ENCODE peak calls at places on chromosomes 2 and 18, in eight cellular contexts. One of them, this sample, is unnamed.

GRCh38 chr18:75554644-75555043 is 127.1 kb upstream of the SMIM21 start:
- DNase-seq in naive B cell: no peak
- DNase-seq in GM12878: no peak
- DNase-seq in body of pancreas: no peak
- DNase-seq in activated naive CD8-positive, alpha-beta T cell treated with anti-CD3 and anti-CD28 coated beads for 36 hours: no peak
- DNase-seq in NCI-H226: no peak
- DNase-seq in GM04504: no peak
- DNase-seq in mesenteric fat pad: no peak
- DNase-seq in this sample: no peak

GRCh38 chr18:49055787-49056186 is 105.0 kb upstream of the SMAD7 start:
- DNase-seq in naive B cell: peak; percentile 59
- DNase-seq in GM12878: peak; percentile 5
- DNase-seq in body of pancreas: peak; percentile 32
- DNase-seq in activated naive CD8-positive, alpha-beta T cell treated with anti-CD3 and anti-CD28 coated beads for 36 hours: peak; percentile 40
- DNase-seq in NCI-H226: peak; percentile 10
- DNase-seq in GM04504: peak; percentile 89
- DNase-seq in mesenteric fat pad: no peak
- DNase-seq in this sample: no peak

GRCh38 chr2:190574169-190574568 is 39.6 kb upstream of the NEMP2 start:
- DNase-seq in naive B cell: no peak
- DNase-seq in GM12878: no peak
- DNase-seq in body of pancreas: no peak
- DNase-seq in activated naive CD8-positive, alpha-beta T cell treated with anti-CD3 and anti-CD28 coated beads for 36 hours: no peak
- DNase-seq in NCI-H226: peak; percentile 64
- DNase-seq in GM04504: no peak
- DNase-seq in mesenteric fat pad: no peak
- DNase-seq in this sample: no peak

GRCh38 chr18:24611075-24611474 is 150.6 kb downstream of the HRH4 start:
- DNase-seq in naive B cell: no peak
- DNase-seq in GM12878: no peak
- DNase-seq in body of pancreas: no peak
- DNase-seq in activated naive CD8-positive, alpha-beta T cell treated with anti-CD3 and anti-CD28 coated beads for 36 hours: no peak
- DNase-seq in NCI-H226: no peak
- DNase-seq in GM04504: no peak
- DNase-seq in mesenteric fat pad: no peak
- DNase-seq in this sample: no peak

GRCh38 chr18:41457730-41458129 is 497.3 kb upstream of the PIK3C3 start:
- DNase-seq in naive B cell: no peak
- DNase-seq in GM12878: no peak
- DNase-seq in body of pancreas: no peak
- DNase-seq in activated naive CD8-positive, alpha-beta T cell treated with anti-CD3 and anti-CD28 coated beads for 36 hours: no peak
- DNase-seq in NCI-H226: no peak
- DNase-seq in GM04504: no peak
- DNase-seq in mesenteric fat pad: no peak
- DNase-seq in this sample: no peak

GRCh38 chr2:200786826-200787225 is 24.9 kb upstream of the BZW1 start:
- DNase-seq in naive B cell: no peak
- DNase-seq in GM12878: no peak
- DNase-seq in body of pancreas: no peak
- DNase-seq in activated naive CD8-positive, alpha-beta T cell treated with anti-CD3 and anti-CD28 coated beads for 36 hours: no peak
- DNase-seq in NCI-H226: peak; percentile 72
- DNase-seq in GM04504: peak; percentile 35
- DNase-seq in mesenteric fat pad: no peak
- DNase-seq in this sample: no peak

GRCh38 chr18:35114305-35114704 is 73.1 kb downstream of the MAPRE2 start:
- DNase-seq in naive B cell: no peak
- DNase-seq in GM12878: no peak
- DNase-seq in body of pancreas: no peak
- DNase-seq in activated naive CD8-positive, alpha-beta T cell treated with anti-CD3 and anti-CD28 coated beads for 36 hours: no peak
- DNase-seq in NCI-H226: no peak
- DNase-seq in GM04504: no peak
- DNase-seq in mesenteric fat pad: no peak
- DNase-seq in this sample: no peak

GRCh38 chr2:19875280-19875679 is 26.5 kb downstream of the TTC32 start:
- DNase-seq in naive B cell: no peak
- DNase-seq in GM12878: no peak
- DNase-seq in body of pancreas: no peak
- DNase-seq in activated naive CD8-positive, alpha-beta T cell treated with anti-CD3 and anti-CD28 coated beads for 36 hours: no peak
- DNase-seq in NCI-H226: no peak
- DNase-seq in GM04504: no peak
- DNase-seq in mesenteric fat pad: no peak
- DNase-seq in this sample: no peak

GRCh38 chr18:56374005-56374655 is 264.3 kb downstream of the TXNL1 start:
- DNase-seq in naive B cell: no peak
- DNase-seq in GM12878: no peak
- DNase-seq in body of pancreas: no peak
- DNase-seq in activated naive CD8-positive, alpha-beta T cell treated with anti-CD3 and anti-CD28 coated beads for 36 hours: no peak
- DNase-seq in NCI-H226: no peak
- DNase-seq in GM04504: no peak
- DNase-seq in mesenteric fat pad: no peak
- DNase-seq in this sample: no peak

GRCh38 chr2:10487144-10488104 is 39.3 kb upstream of the ODC1 start:
- DNase-seq in naive B cell: no peak
- DNase-seq in GM12878: no peak
- DNase-seq in body of pancreas: no peak
- DNase-seq in activated naive CD8-positive, alpha-beta T cell treated with anti-CD3 and anti-CD28 coated beads for 36 hours: no peak
- DNase-seq in NCI-H226: no peak
- DNase-seq in GM04504: no peak
- DNase-seq in mesenteric fat pad: peak; percentile 83
- DNase-seq in this sample: no peak

GRCh38 chr2:227397562-227397961 is 9.8 kb upstream of the SCYGR1 start:
- DNase-seq in naive B cell: no peak
- DNase-seq in GM12878: no peak
- DNase-seq in body of pancreas: no peak
- DNase-seq in activated naive CD8-positive, alpha-beta T cell treated with anti-CD3 and anti-CD28 coated beads for 36 hours: no peak
- DNase-seq in NCI-H226: no peak
- DNase-seq in GM04504: no peak
- DNase-seq in mesenteric fat pad: no peak
- DNase-seq in this sample: no peak

GRCh38 chr2:66301767-66302140 is 133.2 kb upstream of the MEIS1 start:
- DNase-seq in naive B cell: no peak
- DNase-seq in GM12878: no peak
- DNase-seq in body of pancreas: no peak
- DNase-seq in activated naive CD8-positive, alpha-beta T cell treated with anti-CD3 and anti-CD28 coated beads for 36 hours: no peak
- DNase-seq in NCI-H226: no peak
- DNase-seq in GM04504: no peak
- DNase-seq in mesenteric fat pad: no peak
- DNase-seq in this sample: no peak

GRCh38 chr2:173590278-173590811 is 235.7 kb downstream of the CDCA7 start:
- DNase-seq in naive B cell: no peak
- DNase-seq in GM12878: no peak
- DNase-seq in body of pancreas: peak; percentile 64
- DNase-seq in activated naive CD8-positive, alpha-beta T cell treated with anti-CD3 and anti-CD28 coated beads for 36 hours: no peak
- DNase-seq in NCI-H226: peak; percentile 75
- DNase-seq in GM04504: peak; percentile 87
- DNase-seq in mesenteric fat pad: no peak
- DNase-seq in this sample: no peak

GRCh38 chr18:50090370-50091312 is 104.3 kb downstream of the MYO5B start:
- DNase-seq in naive B cell: no peak
- DNase-seq in GM12878: no peak
- DNase-seq in body of pancreas: no peak
- DNase-seq in activated naive CD8-positive, alpha-beta T cell treated with anti-CD3 and anti-CD28 coated beads for 36 hours: no peak
- DNase-seq in NCI-H226: no peak
- DNase-seq in GM04504: no peak
- DNase-seq in mesenteric fat pad: no peak
- DNase-seq in this sample: no peak

GRCh38 chr18:58257461-58257860 is 213.4 kb downstream of the NEDD4L start:
- DNase-seq in naive B cell: no peak
- DNase-seq in GM12878: no peak
- DNase-seq in body of pancreas: no peak
- DNase-seq in activated naive CD8-positive, alpha-beta T cell treated with anti-CD3 and anti-CD28 coated beads for 36 hours: no peak
- DNase-seq in NCI-H226: no peak
- DNase-seq in GM04504: no peak
- DNase-seq in mesenteric fat pad: no peak
- DNase-seq in this sample: no peak

GRCh38 chr18:74796928-74797576 is 199.4 kb downstream of the ZNF407 start:
- DNase-seq in naive B cell: no peak
- DNase-seq in GM12878: peak; percentile 40
- DNase-seq in body of pancreas: no peak
- DNase-seq in activated naive CD8-positive, alpha-beta T cell treated with anti-CD3 and anti-CD28 coated beads for 36 hours: peak; percentile 7
- DNase-seq in NCI-H226: peak; percentile 63
- DNase-seq in GM04504: peak; percentile 38
- DNase-seq in mesenteric fat pad: no peak
- DNase-seq in this sample: no peak

GRCh38 chr2:237208373-237209045 is 122.8 kb downstream of the COPS8 start:
- DNase-seq in naive B cell: no peak
- DNase-seq in GM12878: no peak
- DNase-seq in body of pancreas: no peak
- DNase-seq in activated naive CD8-positive, alpha-beta T cell treated with anti-CD3 and anti-CD28 coated beads for 36 hours: no peak
- DNase-seq in NCI-H226: no peak
- DNase-seq in GM04504: peak; percentile 98
- DNase-seq in mesenteric fat pad: no peak
- DNase-seq in this sample: no peak

GRCh38 chr2:28951910-28952805 is 28.9 kb upstream of the TOGARAM2 start:
- DNase-seq in naive B cell: no peak
- DNase-seq in GM12878: no peak
- DNase-seq in body of pancreas: no peak
- DNase-seq in activated naive CD8-positive, alpha-beta T cell treated with anti-CD3 and anti-CD28 coated beads for 36 hours: no peak
- DNase-seq in NCI-H226: no peak
- DNase-seq in GM04504: no peak
- DNase-seq in mesenteric fat pad: no peak
- DNase-seq in this sample: no peak

GRCh38 chr2:153940511-153940910 is 68.8 kb downstream of the GALNT13 start:
- DNase-seq in naive B cell: no peak
- DNase-seq in GM12878: no peak
- DNase-seq in body of pancreas: no peak
- DNase-seq in activated naive CD8-positive, alpha-beta T cell treated with anti-CD3 and anti-CD28 coated beads for 36 hours: no peak
- DNase-seq in NCI-H226: peak; percentile 95
- DNase-seq in GM04504: peak; percentile 42
- DNase-seq in mesenteric fat pad: no peak
- DNase-seq in this sample: no peak

GRCh38 chr18:49279487-49279886 is 181.0 kb downstream of the DYM start:
- DNase-seq in naive B cell: no peak
- DNase-seq in GM12878: no peak
- DNase-seq in body of pancreas: no peak
- DNase-seq in activated naive CD8-positive, alpha-beta T cell treated with anti-CD3 and anti-CD28 coated beads for 36 hours: no peak
- DNase-seq in NCI-H226: no peak
- DNase-seq in GM04504: no peak
- DNase-seq in mesenteric fat pad: no peak
- DNase-seq in this sample: no peak

GRCh38 chr18:77013777-77014525 is 118.6 kb downstream of the MBP start:
- DNase-seq in naive B cell: no peak
- DNase-seq in GM12878: no peak
- DNase-seq in body of pancreas: no peak
- DNase-seq in activated naive CD8-positive, alpha-beta T cell treated with anti-CD3 and anti-CD28 coated beads for 36 hours: no peak
- DNase-seq in NCI-H226: no peak
- DNase-seq in GM04504: no peak
- DNase-seq in mesenteric fat pad: no peak
- DNase-seq in this sample: no peak

GRCh38 chr2:135494503-135494902 is 36.5 kb downstream of the ZRANB3 start:
- DNase-seq in naive B cell: no peak
- DNase-seq in GM12878: no peak
- DNase-seq in body of pancreas: no peak
- DNase-seq in activated naive CD8-positive, alpha-beta T cell treated with anti-CD3 and anti-CD28 coated beads for 36 hours: no peak
- DNase-seq in NCI-H226: peak; percentile 16
- DNase-seq in GM04504: no peak
- DNase-seq in mesenteric fat pad: no peak
- DNase-seq in this sample: no peak

GRCh38 chr2:54081574-54081973 is 33.8 kb upstream of the ACYP2 start:
- DNase-seq in naive B cell: no peak
- DNase-seq in GM12878: peak; percentile 87
- DNase-seq in body of pancreas: no peak
- DNase-seq in activated naive CD8-positive, alpha-beta T cell treated with anti-CD3 and anti-CD28 coated beads for 36 hours: peak; percentile 67
- DNase-seq in NCI-H226: peak; percentile 70
- DNase-seq in GM04504: no peak
- DNase-seq in mesenteric fat pad: no peak
- DNase-seq in this sample: no peak

GRCh38 chr2:181623159-181623558 is 33.7 kb downstream of the CERKL start:
- DNase-seq in naive B cell: no peak
- DNase-seq in GM12878: no peak
- DNase-seq in body of pancreas: no peak
- DNase-seq in activated naive CD8-positive, alpha-beta T cell treated with anti-CD3 and anti-CD28 coated beads for 36 hours: no peak
- DNase-seq in NCI-H226: no peak
- DNase-seq in GM04504: no peak
- DNase-seq in mesenteric fat pad: no peak
- DNase-seq in this sample: no peak

GRCh38 chr18:46315187-46315586 is 211.0 kb downstream of the HAUS1 start:
- DNase-seq in naive B cell: no peak
- DNase-seq in GM12878: no peak
- DNase-seq in body of pancreas: no peak
- DNase-seq in activated naive CD8-positive, alpha-beta T cell treated with anti-CD3 and anti-CD28 coated beads for 36 hours: no peak
- DNase-seq in NCI-H226: no peak
- DNase-seq in GM04504: no peak
- DNase-seq in mesenteric fat pad: no peak
- DNase-seq in this sample: no peak

GRCh38 chr18:48934708-48935432 is 15.9 kb downstream of the SMAD7 start:
- DNase-seq in naive B cell: no peak
- DNase-seq in GM12878: peak; percentile 71
- DNase-seq in body of pancreas: peak; percentile 54
- DNase-seq in activated naive CD8-positive, alpha-beta T cell treated with anti-CD3 and anti-CD28 coated beads for 36 hours: no peak
- DNase-seq in NCI-H226: no peak
- DNase-seq in GM04504: no peak
- DNase-seq in mesenteric fat pad: no peak
- DNase-seq in this sample: no peak

GRCh38 chr2:62409442-62409841 is 96.6 kb downstream of the TMEM17 start:
- DNase-seq in naive B cell: no peak
- DNase-seq in GM12878: no peak
- DNase-seq in body of pancreas: no peak
- DNase-seq in activated naive CD8-positive, alpha-beta T cell treated with anti-CD3 and anti-CD28 coated beads for 36 hours: no peak
- DNase-seq in NCI-H226: peak; percentile 77
- DNase-seq in GM04504: no peak
- DNase-seq in mesenteric fat pad: no peak
- DNase-seq in this sample: no peak

GRCh38 chr18:77763530-77763929 is 513.9 kb downstream of the GALR1 start:
- DNase-seq in naive B cell: no peak
- DNase-seq in GM12878: no peak
- DNase-seq in body of pancreas: no peak
- DNase-seq in activated naive CD8-positive, alpha-beta T cell treated with anti-CD3 and anti-CD28 coated beads for 36 hours: no peak
- DNase-seq in NCI-H226: no peak
- DNase-seq in GM04504: no peak
- DNase-seq in mesenteric fat pad: no peak
- DNase-seq in this sample: no peak

GRCh38 chr18:35344736-35345459 is 678 bp upstream of the ZNF24 start:
- DNase-seq in naive B cell: no peak
- DNase-seq in GM12878: no peak
- DNase-seq in body of pancreas: peak; percentile 39
- DNase-seq in activated naive CD8-positive, alpha-beta T cell treated with anti-CD3 and anti-CD28 coated beads for 36 hours: no peak
- DNase-seq in NCI-H226: peak; percentile 17
- DNase-seq in GM04504: no peak
- DNase-seq in mesenteric fat pad: no peak
- DNase-seq in this sample: no peak

GRCh38 chr2:239236808-239237205 is 164.0 kb downstream of the HDAC4 start:
- DNase-seq in naive B cell: no peak
- DNase-seq in GM12878: no peak
- DNase-seq in body of pancreas: no peak
- DNase-seq in activated naive CD8-positive, alpha-beta T cell treated with anti-CD3 and anti-CD28 coated beads for 36 hours: no peak
- DNase-seq in NCI-H226: no peak
- DNase-seq in GM04504: no peak
- DNase-seq in mesenteric fat pad: no peak
- DNase-seq in this sample: no peak

GRCh38 chr2:141440072-141440635 is 690.7 kb downstream of the LRP1B start:
- DNase-seq in naive B cell: no peak
- DNase-seq in GM12878: no peak
- DNase-seq in body of pancreas: no peak
- DNase-seq in activated naive CD8-positive, alpha-beta T cell treated with anti-CD3 and anti-CD28 coated beads for 36 hours: no peak
- DNase-seq in NCI-H226: no peak
- DNase-seq in GM04504: no peak
- DNase-seq in mesenteric fat pad: no peak
- DNase-seq in this sample: no peak

GRCh38 chr2:66334237-66335054 is 100.5 kb upstream of the MEIS1 start:
- DNase-seq in naive B cell: no peak
- DNase-seq in GM12878: no peak
- DNase-seq in body of pancreas: no peak
- DNase-seq in activated naive CD8-positive, alpha-beta T cell treated with anti-CD3 and anti-CD28 coated beads for 36 hours: no peak
- DNase-seq in NCI-H226: no peak
- DNase-seq in GM04504: no peak
- DNase-seq in mesenteric fat pad: no peak
- DNase-seq in this sample: no peak

GRCh38 chr2:102005989-102006885 is 14.5 kb downstream of the IL1R2 start:
- DNase-seq in naive B cell: no peak
- DNase-seq in GM12878: no peak
- DNase-seq in body of pancreas: peak; percentile 59
- DNase-seq in activated naive CD8-positive, alpha-beta T cell treated with anti-CD3 and anti-CD28 coated beads for 36 hours: no peak
- DNase-seq in NCI-H226: peak; percentile 19
- DNase-seq in GM04504: no peak
- DNase-seq in mesenteric fat pad: no peak
- DNase-seq in this sample: no peak

GRCh38 chr18:25736516-25736915 is 353.9 kb downstream of the SS18 start:
- DNase-seq in naive B cell: no peak
- DNase-seq in GM12878: no peak
- DNase-seq in body of pancreas: no peak
- DNase-seq in activated naive CD8-positive, alpha-beta T cell treated with anti-CD3 and anti-CD28 coated beads for 36 hours: no peak
- DNase-seq in NCI-H226: no peak
- DNase-seq in GM04504: no peak
- DNase-seq in mesenteric fat pad: no peak
- DNase-seq in this sample: no peak